ENCODE peak calls at places on chromosome 16, in four cellular contexts. One of them, this sample, is unnamed.

GRCh38 chr16:23518435-23518891 is 8.2 kb upstream of the GGA2 start:
- DNase-seq in IMR-90: peak
- DNase-seq in H1: no peak
- DNase-seq in H9: no peak
- DNase-seq in this sample: no peak

GRCh38 chr16:10178079-10178478 is 4.1 kb downstream of the GRIN2A start:
- DNase-seq in H9: no peak
- DNase-seq in IMR-90: no peak
- DNase-seq in H1: no peak
- DNase-seq in this sample: peak

GRCh38 chr16:4597174-4597573 is 17.5 kb downstream of the UBALD1 start:
- DNase-seq in H1: no peak
- DNase-seq in IMR-90: no peak
- DNase-seq in H9: no peak
- DNase-seq in this sample: no peak

GRCh38 chr16:50675686-50676610 is 5.2 kb downstream of the SNX20 start:
- DNase-seq in IMR-90: no peak
- DNase-seq in H1: no peak
- DNase-seq in H9: no peak
- DNase-seq in this sample: no peak

GRCh38 chr16:5025171-5025632 is 8.5 kb downstream of the NAGPA start:
- DNase-seq in H1: peak
- DNase-seq in IMR-90: no peak
- DNase-seq in H9: peak
- DNase-seq in this sample: peak

GRCh38 chr16:35431829-35432663 is 1972.6 kb downstream of the TP53TG3F start:
- DNase-seq in IMR-90: no peak
- DNase-seq in H1: peak
- DNase-seq in H9: no peak
- DNase-seq in this sample: peak

GRCh38 chr16:69329369-69330285 is 761 bp downstream of the PDF start:
- DNase-seq in H1: no peak
- DNase-seq in IMR-90: no peak
- DNase-seq in H9: no peak
- DNase-seq in this sample: peak

GRCh38 chr16:86375370-86375769 is 135.0 kb upstream of the FOXF1 start:
- DNase-seq in H1: no peak
- DNase-seq in H9: no peak
- DNase-seq in IMR-90: peak
- DNase-seq in this sample: no peak

GRCh38 chr16:16045879-16046278 is 96.5 kb downstream of the ABCC1 start:
- DNase-seq in H9: peak
- DNase-seq in IMR-90: no peak
- DNase-seq in H1: no peak
- DNase-seq in this sample: no peak

GRCh38 chr16:89491238-89491869 is 993 bp upstream of the ANKRD11 start:
- DNase-seq in IMR-90: no peak
- DNase-seq in H9: no peak
- DNase-seq in H1: no peak
- DNase-seq in this sample: peak

GRCh38 chr16:1002399-1003161 is 21.0 kb downstream of the SOX8 start:
- DNase-seq in H9: peak
- DNase-seq in H1: no peak
- DNase-seq in IMR-90: peak
- DNase-seq in this sample: peak

GRCh38 chr16:19688396-19689024 is 29.5 kb downstream of the KNOP1 start:
- DNase-seq in H1: no peak
- DNase-seq in IMR-90: no peak
- DNase-seq in H9: no peak
- DNase-seq in this sample: peak

GRCh38 chr16:1615761-1616160 is 3.6 kb downstream of the CRAMP1 start:
- DNase-seq in H9: no peak
- DNase-seq in H1: no peak
- DNase-seq in IMR-90: peak
- DNase-seq in this sample: no peak

GRCh38 chr16:63426275-63426870 is 1390.1 kb upstream of the CDH8 start:
- DNase-seq in H9: no peak
- DNase-seq in H1: no peak
- DNase-seq in IMR-90: no peak
- DNase-seq in this sample: no peak

GRCh38 chr16:424623-425081 is 797 bp upstream of the RAB11FIP3 start:
- DNase-seq in H9: no peak
- DNase-seq in IMR-90: no peak
- DNase-seq in H1: peak
- DNase-seq in this sample: no peak

GRCh38 chr16:30924086-30924714 is 828 bp downstream of the FBXL19 start:
- DNase-seq in H9: no peak
- DNase-seq in H1: peak
- DNase-seq in IMR-90: no peak
- DNase-seq in this sample: peak

GRCh38 chr16:23509763-23510153 is 536 bp downstream of the GGA2 start:
- DNase-seq in IMR-90: peak
- DNase-seq in H9: no peak
- DNase-seq in H1: peak
- DNase-seq in this sample: peak

GRCh38 chr16:14199624-14200023 is 128.5 kb downstream of the MRTFB start:
- DNase-seq in IMR-90: peak
- DNase-seq in H1: no peak
- DNase-seq in H9: no peak
- DNase-seq in this sample: no peak

GRCh38 chr16:22684282-22685161 is 129.4 kb upstream of the HS3ST2 start:
- DNase-seq in H9: no peak
- DNase-seq in H1: no peak
- DNase-seq in IMR-90: peak
- DNase-seq in this sample: no peak

GRCh38 chr16:11079657-11080187 is 135.4 kb downstream of the CLEC16A start:
- DNase-seq in IMR-90: peak
- DNase-seq in H1: no peak
- DNase-seq in H9: no peak
- DNase-seq in this sample: no peak

GRCh38 chr16:14202697-14203096 is 131.6 kb downstream of the MRTFB start:
- DNase-seq in H1: no peak
- DNase-seq in H9: no peak
- DNase-seq in IMR-90: no peak
- DNase-seq in this sample: peak

GRCh38 chr16:58197314-58198012 is 443 bp downstream of the CSNK2A2 start:
- DNase-seq in IMR-90: no peak
- DNase-seq in H9: no peak
- DNase-seq in H1: peak
- DNase-seq in this sample: peak

GRCh38 chr16:80592273-80592672 is 51.5 kb downstream of the DYNLRB2 start:
- DNase-seq in H9: no peak
- DNase-seq in H1: no peak
- DNase-seq in IMR-90: no peak
- DNase-seq in this sample: no peak

GRCh38 chr16:75341934-75342811 is 90.7 kb upstream of the BCAR1 start:
- DNase-seq in IMR-90: peak
- DNase-seq in H1: no peak
- DNase-seq in H9: no peak
- DNase-seq in this sample: no peak

GRCh38 chr16:2216330-2216729 is 1.7 kb upstream of the PGP start:
- DNase-seq in IMR-90: no peak
- DNase-seq in H1: no peak
- DNase-seq in H9: no peak
- DNase-seq in this sample: no peak

GRCh38 chr16:64153718-64154117 is 968.1 kb downstream of the CDH11 start:
- DNase-seq in H9: no peak
- DNase-seq in IMR-90: peak
- DNase-seq in H1: no peak
- DNase-seq in this sample: peak

GRCh38 chr16:18050777-18051176 is 285.8 kb downstream of the NPIPA8 start:
- DNase-seq in H9: no peak
- DNase-seq in H1: no peak
- DNase-seq in IMR-90: no peak
- DNase-seq in this sample: no peak

GRCh38 chr16:87047221-87048037 is 269.8 kb downstream of the C16orf95 start:
- DNase-seq in H1: no peak
- DNase-seq in IMR-90: peak
- DNase-seq in H9: no peak
- DNase-seq in this sample: peak

GRCh38 chr16:1876468-1876867 is 4.5 kb upstream of the MEIOB start:
- DNase-seq in H1: no peak
- DNase-seq in H9: no peak
- DNase-seq in IMR-90: no peak
- DNase-seq in this sample: no peak

GRCh38 chr16:55495616-55496289 is 13.1 kb upstream of the LPCAT2 start:
- DNase-seq in H1: no peak
- DNase-seq in IMR-90: peak
- DNase-seq in H9: peak
- DNase-seq in this sample: no peak

GRCh38 chr16:5188318-5189025 is 90.9 kb upstream of the EEF2KMT start:
- DNase-seq in H1: no peak
- DNase-seq in H9: no peak
- DNase-seq in IMR-90: no peak
- DNase-seq in this sample: peak

GRCh38 chr16:68074850-68075249 is 10.3 kb upstream of the NFATC3 start:
- DNase-seq in H9: no peak
- DNase-seq in IMR-90: no peak
- DNase-seq in H1: no peak
- DNase-seq in this sample: no peak

GRCh38 chr16:73732143-73732542 is 564.5 kb upstream of the PSMD7 start:
- DNase-seq in H1: no peak
- DNase-seq in H9: no peak
- DNase-seq in IMR-90: no peak
- DNase-seq in this sample: no peak
- H4K5ac ChIP-seq in H1: no peak
- H4K5ac ChIP-seq in H9: no peak
- H4K5ac ChIP-seq in IMR-90: no peak
- H4K5ac ChIP-seq in this sample: no peak

GRCh38 chr16:46787909-46788308 is 39.8 kb upstream of the MYLK3 start:
- DNase-seq in IMR-90: no peak
- DNase-seq in H1: no peak
- DNase-seq in H9: no peak
- DNase-seq in this sample: no peak

GRCh38 chr16:46789075-46789474 is 40.9 kb upstream of the MYLK3 start:
- DNase-seq in H9: no peak
- DNase-seq in H1: no peak
- DNase-seq in IMR-90: no peak
- DNase-seq in this sample: no peak

GRCh38 chr16:46782320-46782719 is 34.2 kb upstream of the MYLK3 start:
- DNase-seq in H1: no peak
- DNase-seq in H9: no peak
- DNase-seq in IMR-90: no peak
- DNase-seq in this sample: no peak

GRCh38 chr16:46783800-46784199 is 35.7 kb upstream of the MYLK3 start:
- DNase-seq in H1: no peak
- DNase-seq in IMR-90: no peak
- DNase-seq in H9: no peak
- DNase-seq in this sample: no peak

DNA sequence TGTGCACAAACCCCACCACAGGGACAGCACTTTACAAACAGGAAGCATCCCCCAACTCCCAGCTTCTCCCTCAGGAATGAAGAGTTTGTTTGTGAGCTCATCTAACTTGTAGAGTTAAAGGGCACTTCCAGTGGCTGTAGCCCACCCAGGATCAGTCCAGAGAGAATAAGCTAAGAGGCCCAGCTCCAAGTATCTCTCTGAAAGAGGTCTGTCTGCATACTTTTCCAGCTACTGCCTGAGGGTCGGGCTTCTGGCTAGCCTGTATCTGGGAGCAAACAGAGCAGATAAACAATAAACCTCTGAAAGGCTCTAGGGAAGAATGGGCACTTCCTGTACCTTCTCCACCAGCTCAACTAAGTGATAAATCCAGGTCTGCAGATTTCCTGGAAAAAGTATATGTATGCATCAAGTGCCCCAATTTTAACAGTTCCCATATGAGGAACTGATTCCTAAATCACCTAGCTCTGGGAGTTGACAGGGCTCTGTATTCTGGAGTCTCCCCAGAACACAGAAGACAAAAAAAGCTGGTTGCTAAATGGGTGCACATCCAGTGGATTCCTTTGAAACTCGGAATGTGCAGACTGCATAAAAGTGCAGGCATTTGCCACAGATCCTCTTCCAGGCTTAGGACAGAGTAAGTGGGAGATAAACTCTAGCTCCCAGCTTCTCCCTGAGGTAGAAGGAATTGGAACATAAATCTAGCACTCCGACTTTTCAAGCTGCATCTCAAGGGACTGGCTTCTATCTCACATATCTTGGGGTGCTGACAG is 37.1 kb upstream of the MYLK3 start:
- DNase-seq in IMR-90: no peak
- DNase-seq in H9: no peak
- DNase-seq in H1: no peak
- DNase-seq in this sample: peak
- H4K5ac ChIP-seq in IMR-90: peak
- H4K5ac ChIP-seq in H9: no peak
- H4K5ac ChIP-seq in H1: no peak
- H4K5ac ChIP-seq in this sample: no peak

GRCh38 chr16:8674413-8675022 is at the start of gene ABAT:
- DNase-seq in H9: peak
- DNase-seq in H1: peak
- DNase-seq in IMR-90: peak
- DNase-seq in this sample: peak

GRCh38 chr16:8676737-8677375 is 2.4 kb downstream of the ABAT start:
- DNase-seq in IMR-90: no peak
- DNase-seq in H1: no peak
- DNase-seq in H9: no peak
- DNase-seq in this sample: no peak

GRCh38 chr16:8675183-8676159 is 1.1 kb downstream of the ABAT start:
- DNase-seq in H9: no peak
- DNase-seq in H1: no peak
- DNase-seq in IMR-90: no peak
- DNase-seq in this sample: no peak

GRCh38 chr16:8677481-8677880 is 3.1 kb downstream of the ABAT start:
- DNase-seq in IMR-90: no peak
- DNase-seq in H9: no peak
- DNase-seq in H1: no peak
- DNase-seq in this sample: no peak

GRCh38 chr16:8676160-8676547 is 1.7 kb downstream of the ABAT start:
- DNase-seq in IMR-90: no peak
- DNase-seq in H9: no peak
- DNase-seq in H1: no peak
- DNase-seq in this sample: no peak
- H4K5ac ChIP-seq in IMR-90: no peak
- H4K5ac ChIP-seq in H9: no peak
- H4K5ac ChIP-seq in H1: no peak
- H4K5ac ChIP-seq in this sample: no peak

DNA sequence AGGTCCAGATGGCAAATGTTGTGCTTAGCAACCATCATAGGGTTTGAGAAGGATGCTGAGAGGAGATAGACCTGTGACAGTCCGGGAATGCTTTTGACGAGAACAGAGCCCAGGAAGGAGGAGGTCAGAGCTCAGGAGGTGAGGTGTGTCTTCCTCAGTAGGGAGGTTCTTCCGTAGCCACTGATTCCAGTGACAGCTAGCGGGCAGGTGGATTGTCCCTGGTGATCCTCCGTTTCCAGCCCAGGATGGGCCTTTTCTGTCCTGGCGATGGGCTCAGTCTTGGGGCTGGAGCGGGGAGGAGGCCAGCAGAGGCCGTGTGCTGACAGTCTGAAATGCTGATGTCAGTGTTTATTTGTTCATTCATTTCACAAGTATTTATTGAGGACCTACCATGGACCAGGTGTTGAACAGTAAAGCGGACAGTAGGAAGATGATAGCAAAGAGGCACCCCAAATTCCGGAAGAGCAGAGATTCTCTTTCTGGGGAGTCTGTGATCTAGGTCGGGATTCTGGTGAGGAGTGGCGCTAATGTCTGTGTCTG is 38.8 kb downstream of the KIAA0513 start:
- DNase-seq in H9: no peak
- DNase-seq in IMR-90: no peak
- DNase-seq in H1: no peak
- DNase-seq in this sample: no peak
- H4K5ac ChIP-seq in H9: no peak
- H4K5ac ChIP-seq in IMR-90: no peak
- H4K5ac ChIP-seq in H1: no peak
- H4K5ac ChIP-seq in this sample: no peak